ENCODE peak calls at places on chromosomes 6 and 20, in nine cellular contexts. K is RPMI7951, I is RPMI8226, R is NCI-H1436, Q is left ventricle myocardium superior, U is DMS79 treated with DMSO at 0.1 percent for 48 hours, N is GM04503, D is EL, W is iPS-NIHi11. G is an unnamed sample.

GRCh38 chr6:63859520-63859919 is 223.9 kb downstream of the PHF3 start:
- DNase-seq in K (no peak), I (no peak), R (no peak), Q (no peak), U (no peak), N (no peak), D (no peak), W (no peak), G (no peak)

GRCh38 chr6:42199106-42199981 is 4.6 kb upstream of the GUCA1B start:
- DNase-seq in K (peak), I (peak), R (no peak), Q (no peak), U (no peak), N (no peak), D (peak), W (no peak), G (no peak)

GRCh38 chr6:166825553-166826145 is 130.7 kb downstream of the RNASET2 start:
- DNase-seq in K (peak), I (no peak), R (no peak), Q (no peak), U (no peak), N (no peak), D (peak), W (no peak), G (no peak)

GRCh38 chr20:48186447-48186846 is 401.2 kb upstream of the SULF2 start:
- DNase-seq in K (no peak), I (no peak), R (no peak), Q (no peak), U (no peak), N (no peak), D (peak), W (no peak), G (no peak)

GRCh38 chr20:20201124-20201523 is 148.8 kb downstream of the CFAP61 start:
- DNase-seq in K (no peak), I (no peak), R (no peak), Q (no peak), U (no peak), N (no peak), D (no peak), W (no peak), G (no peak)

GRCh38 chr20:54481442-54481841 is 6.0 kb downstream of the DOK5 start:
- DNase-seq in K (no peak), I (no peak), R (no peak), Q (no peak), U (no peak), N (no peak), D (no peak), W (no peak), G (no peak)

GRCh38 chr6:21500894-21501293 is 92.7 kb upstream of the SOX4 start:
- DNase-seq in K (no peak), I (no peak), R (peak), Q (no peak), U (peak), N (no peak), D (no peak), W (no peak), G (no peak)

GRCh38 chr6:139373154-139373927 is 1.1 kb downstream of the CITED2 start:
- DNase-seq in K (peak), I (peak), R (peak), Q (peak), U (peak), N (peak), D (peak), W (no peak), G (no peak)

GRCh38 chr6:119514355-119514754 is 164.8 kb upstream of the MAN1A1 start:
- DNase-seq in K (no peak), I (no peak), R (no peak), Q (no peak), U (no peak), N (no peak), D (no peak), W (no peak), G (no peak)

GRCh38 chr20:20304942-20305341 is 63.0 kb upstream of the INSM1 start:
- DNase-seq in K (no peak), I (no peak), R (no peak), Q (no peak), U (no peak), N (no peak), D (no peak), W (no peak), G (no peak)

GRCh38 chr6:4017847-4018193 is 61.1 kb downstream of the FAM217A start:
- DNase-seq in K (peak), I (peak), R (peak), Q (no peak), U (peak), N (no peak), D (peak), W (peak), G (no peak)

GRCh38 chr6:163588211-163588919 is 173.8 kb downstream of the QKI start:
- DNase-seq in K (peak), I (no peak), R (no peak), Q (no peak), U (no peak), N (peak), D (peak), W (no peak), G (no peak)

GRCh38 chr6:81785340-81785739 is 32.9 kb upstream of the TENT5A start:
- DNase-seq in K (no peak), I (no peak), R (no peak), Q (no peak), U (no peak), N (no peak), D (no peak), W (no peak), G (no peak)

G was measured in NCI-H1930.